ENCODE peak calls at places on chromosomes 5 and 9, in seven cellular contexts. U is epithelial cell of esophagus, W is cardiac muscle cell, C is neural progenitor cell, Q is MM.1S, S is aorta, P is mesendoderm. D is an unnamed sample.

GRCh38 chr9:134413890-134414731 is 87.9 kb downstream of the RXRA start:
- DNase-seq in W (peak; percentile 77), S (peak; percentile 83), Q (no peak), C (no peak), U (peak; percentile 90), P (no peak), D (no peak)

GRCh38 chr5:17436345-17436744 is 61.7 kb upstream of the TAF11L2 start:
- DNase-seq in W (no peak), S (no peak), Q (no peak), P (no peak), U (no peak), C (no peak), D (no peak)

GRCh38 chr9:136095495-136096058 is 488 bp upstream of the NACC2 start:
- DNase-seq in C (peak; percentile 76), Q (no peak), S (no peak), P (no peak), W (peak; percentile 49), U (peak; percentile 31), D (no peak)

GRCh38 chr5:132473019-132473531 is 17.5 kb downstream of the IRF1 start:
- DNase-seq in P (no peak), Q (peak; percentile 75), S (peak; percentile 70), W (no peak), U (no peak), C (no peak), D (peak; percentile 97)

GRCh38 chr9:93674580-93675335 is 98.4 kb downstream of the PHF2 start:
- DNase-seq in W (no peak), U (no peak), S (peak; percentile 38), P (no peak), Q (no peak), C (no peak), D (no peak)

GRCh38 chr9:77756449-77756848 is 108.3 kb upstream of the GNA14 start:
- DNase-seq in U (no peak), C (no peak), S (no peak), P (peak; percentile 13), Q (no peak), W (no peak), D (peak; percentile 19)

GRCh38 chr5:141477169-141477568 is 1.4 kb downstream of the PCDHGC3 start:
- DNase-seq in C (no peak), S (no peak), Q (no peak), U (no peak), P (no peak), W (no peak), D (no peak)

GRCh38 chr5:66560371-66560770 is 35.8 kb upstream of the MAST4 start:
- DNase-seq in Q (no peak), P (no peak), S (no peak), W (no peak), C (no peak), U (no peak), D (no peak)

GRCh38 chr5:123708074-123708806 is 196.3 kb downstream of the CSNK1G3 start:
- DNase-seq in U (peak; percentile 39), P (no peak), C (no peak), Q (no peak), W (peak; percentile 81), S (no peak), D (no peak)

GRCh38 chr5:96415897-96416296 is 17.2 kb downstream of the PCSK1 start:
- DNase-seq in Q (no peak), C (no peak), S (no peak), W (no peak), U (no peak), P (no peak), D (no peak)

GRCh38 chr5:128777052-128777451 is 188.2 kb upstream of the SLC27A6 start:
- DNase-seq in P (no peak), Q (peak; percentile 76), U (peak; percentile 45), W (no peak), C (no peak), S (no peak), D (peak; percentile 63)

GRCh38 chr9:80061940-80062339 is 490.2 kb downstream of the TLE4 start:
- DNase-seq in W (peak; percentile 27), P (peak; percentile 89), S (peak; percentile 48), Q (no peak), C (peak; percentile 33), U (peak; percentile 13), D (no peak)

GRCh38 chr9:23754551-23754950 is 71.5 kb downstream of the ELAVL2 start:
- DNase-seq in W (no peak), Q (no peak), C (no peak), U (peak; percentile 63), S (no peak), P (no peak), D (no peak)

DNA sequence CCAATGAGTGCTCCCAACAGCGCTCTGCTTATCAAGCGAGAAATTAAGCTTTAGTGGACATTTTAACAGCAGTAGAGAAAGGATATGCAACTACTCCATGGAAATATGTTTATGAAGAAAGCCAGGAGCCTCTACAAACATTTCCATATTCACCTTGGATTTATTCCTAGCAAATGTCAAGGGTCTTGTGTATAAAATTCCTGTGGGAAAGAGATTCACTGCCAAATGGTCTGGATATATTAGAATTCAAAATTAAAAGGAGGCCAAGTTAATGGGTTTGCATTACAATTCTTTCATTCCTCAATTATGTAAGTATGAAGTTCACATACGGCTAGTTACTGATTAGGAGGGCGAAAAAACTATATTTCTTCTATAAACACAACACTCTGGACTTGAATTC is 66.4 kb downstream of the DTWD2 start:
- DNase-seq in P (no peak), C (no peak), Q (no peak), U (no peak), W (no peak), S (no peak), D (no peak)
- H3K4me3 ChIP-seq in P (no peak overlapping the region), C (no peak overlapping the region), Q (no peak overlapping the region), U (no peak overlapping the region), W (no peak overlapping the region), S (no peak overlapping the region), D (no peak overlapping the region)

GRCh38 chr5:115600771-115601170 is 1.5 kb downstream of the TICAM2 start:
- DNase-seq in Q (no peak), C (no peak), U (peak; percentile 50), W (no peak), S (no peak), P (no peak), D (no peak)
- H3K4me3 ChIP-seq in Q (no peak overlapping the region), C (no peak overlapping the region), U (no peak overlapping the region), W (no peak overlapping the region), S (peak overlapping the region; percentile 86), P (no peak overlapping the region), D (no peak overlapping the region)

DNA sequence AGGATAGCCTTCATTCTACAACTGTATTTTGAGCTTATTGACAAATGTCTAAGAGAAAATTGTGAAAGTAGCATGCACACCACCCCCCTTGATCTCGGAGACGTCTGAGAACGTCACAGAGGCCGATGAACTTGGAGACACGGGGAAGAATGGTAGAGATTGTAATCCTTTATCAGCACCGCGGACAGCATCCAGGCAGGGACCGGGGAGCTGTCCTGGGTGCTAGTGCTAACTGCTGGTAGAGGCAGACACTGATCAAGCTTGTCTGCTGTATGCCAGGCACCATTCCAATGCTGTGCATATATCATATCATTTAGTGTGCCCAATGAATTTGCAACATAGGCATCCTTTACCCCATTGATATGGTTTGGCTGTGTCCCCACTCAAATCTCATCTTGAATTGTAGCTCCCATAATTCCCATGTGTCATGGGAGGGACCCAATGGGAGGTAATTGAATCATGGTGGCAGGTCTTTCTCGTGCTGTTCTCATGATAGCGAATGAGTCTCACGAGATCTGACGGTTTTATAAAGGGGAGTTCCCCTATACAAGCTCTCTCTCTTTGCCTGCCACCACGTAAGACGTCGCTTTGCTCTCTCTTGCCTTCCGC is 98.8 kb downstream of the LHX2 start:
- DNase-seq in S (peak; percentile 73), W (peak; percentile 79), P (peak; percentile 77), Q (peak; percentile 70), U (peak; percentile 75), C (peak; percentile 91), D (peak; percentile 72)
- H3K4me3 ChIP-seq in S (no peak overlapping the region), W (no peak overlapping the region), P (no peak overlapping the region), Q (no peak overlapping the region), U (no peak overlapping the region), C (no peak overlapping the region), D (no peak overlapping the region)

DNA sequence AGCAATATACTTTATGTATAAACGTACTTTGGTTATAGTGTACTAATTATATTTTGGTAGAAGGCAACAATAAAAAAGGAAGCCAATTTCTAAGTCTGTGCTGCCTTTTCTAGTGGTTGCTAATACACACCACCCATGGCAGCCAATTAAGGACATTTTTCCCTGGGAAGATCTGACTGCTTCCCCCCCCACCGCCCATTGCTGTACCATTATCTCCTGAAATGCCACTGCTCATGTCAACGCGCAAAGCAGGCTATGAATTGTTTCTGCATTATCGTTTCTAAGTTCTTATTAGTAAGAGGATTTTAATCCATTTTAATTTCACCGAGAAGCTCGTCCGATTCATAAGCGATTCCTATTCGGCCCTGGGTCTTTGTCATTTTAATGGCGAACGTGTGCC is 55.6 kb upstream of the SHC3 start:
- DNase-seq in U (no peak), P (no peak), S (no peak), W (no peak), C (no peak), Q (no peak), D (no peak)
- H3K4me3 ChIP-seq in U (no peak overlapping the region), P (no peak overlapping the region), S (no peak overlapping the region), W (peak overlapping the region; percentile 12), C (peak overlapping the region; percentile 57), Q (no peak overlapping the region), D (no peak overlapping the region)

DNA sequence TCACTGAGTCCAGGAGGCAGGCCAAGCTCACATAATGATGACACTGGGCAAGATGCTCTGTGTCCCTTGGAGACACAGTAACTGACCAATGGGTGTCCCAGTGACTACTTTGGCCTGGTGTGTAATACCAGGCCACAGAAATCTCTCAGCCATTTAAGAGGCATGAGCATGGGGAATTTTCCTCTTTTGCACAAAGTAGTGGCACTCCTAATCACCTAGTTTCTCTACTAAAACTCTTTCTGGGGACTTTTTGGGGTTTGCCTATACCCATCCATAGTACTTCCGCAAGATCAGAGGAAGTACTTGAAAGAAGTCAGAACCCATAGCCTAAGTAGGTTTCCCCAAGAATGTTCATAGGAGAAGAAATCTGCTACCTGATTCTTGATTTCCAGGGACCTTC is 161.9 kb downstream of the ARSB start:
- DNase-seq in P (no peak), C (no peak), Q (no peak), W (no peak), S (no peak), U (no peak), D (no peak)
- H3K4me3 ChIP-seq in P (no peak overlapping the region), C (no peak overlapping the region), Q (no peak overlapping the region), W (no peak overlapping the region), S (no peak overlapping the region), U (no peak overlapping the region), D (no peak overlapping the region)

D was measured in Jurkat, Clone E6-1.